ENCODE peak calls at places on chromosomes 1 and 21, in four cellular contexts. N is left lung, V is endothelial cell, M is heart left ventricle. T is an unnamed sample.

GRCh38 chr1:177011508-177011907 is 153.0 kb downstream of the ASTN1 start:
- DNase-seq in V (no peak), N (no peak), M (no peak), T (no peak)

GRCh38 chr1:47684964-47685762 is 247.3 kb downstream of the FOXD2 start:
- DNase-seq in M (no peak), V (no peak), N (no peak), T (peak)

GRCh38 chr1:209168204-209168603 is 415.3 kb upstream of the CAMK1G start:
- DNase-seq in M (no peak), V (no peak), N (no peak), T (peak)

GRCh38 chr1:228487336-228488106 is at the start of gene RNF187:
- DNase-seq in M (peak), V (peak), N (peak), T (peak)

GRCh38 chr1:32063261-32063681 is 9.5 kb upstream of the TMEM39B start:
- DNase-seq in M (no peak), V (no peak), N (no peak), T (peak)

GRCh38 chr1:227666286-227666685 is 68.8 kb downstream of the JMJD4 start:
- DNase-seq in N (no peak), M (no peak), V (no peak), T (no peak)

GRCh38 chr1:99590578-99591209 is 55.2 kb upstream of the PALMD start:
- DNase-seq in V (no peak), M (peak), N (no peak), T (peak)

GRCh38 chr1:205351984-205352713 is 4.6 kb downstream of the KLHDC8A start:
- DNase-seq in M (no peak), V (no peak), N (no peak), T (peak)

GRCh38 chr1:180881806-180882509 is 30.7 kb upstream of the KIAA1614 start:
- DNase-seq in N (no peak), V (no peak), M (no peak), T (peak)

GRCh38 chr1:75203415-75204277 is 69.5 kb downstream of the LHX8 start:
- DNase-seq in M (no peak), V (peak), N (no peak), T (peak)

GRCh38 chr1:180643693-180644092 is 11.9 kb downstream of the XPR1 start:
- DNase-seq in M (peak), V (no peak), N (no peak), T (peak)

GRCh38 chr21:33428669-33429068 is 25.5 kb downstream of the IFNGR2 start:
- DNase-seq in M (no peak), V (no peak), N (peak), T (peak)

GRCh38 chr21:45611296-45611695 is 32.2 kb upstream of the PCBP3 start:
- DNase-seq in M (no peak), V (no peak), N (no peak), T (no peak)

GRCh38 chr1:204357551-204357950 is 2.2 kb downstream of the PLEKHA6 start:
- DNase-seq in N (no peak), V (no peak), M (peak), T (peak)

GRCh38 chr21:43345746-43346409 is 81.1 kb downstream of the SIK1 start:
- DNase-seq in V (no peak), N (no peak), M (no peak), T (peak)

GRCh38 chr21:43600642-43601397 is 58.5 kb downstream of the HSF2BP start:
- DNase-seq in V (no peak), M (no peak), N (no peak), T (peak)

GRCh38 chr1:97088386-97088785 is 366.8 kb downstream of the PTBP2 start:
- DNase-seq in N (no peak), V (no peak), M (no peak), T (no peak)

GRCh38 chr21:29025328-29025713 is 853 bp downstream of the USP16 start:
- DNase-seq in N (no peak), M (no peak), V (no peak), T (no peak)

GRCh38 chr21:42674351-42674940 is 21.0 kb downstream of the PDE9A start:
- DNase-seq in N (peak), V (peak), M (peak), T (no peak)

GRCh38 chr1:2242814-2243725 is 15.0 kb downstream of the SKI start:
- DNase-seq in M (peak), N (no peak), V (no peak), T (no peak)

GRCh38 chr1:231600461-231600976 is 26.1 kb upstream of the DISC1 start:
- DNase-seq in N (no peak), M (no peak), V (no peak), T (peak)

GRCh38 chr1:207311888-207312603 is 9.4 kb upstream of the CD55 start:
- DNase-seq in M (no peak), V (no peak), N (no peak), T (no peak)

GRCh38 chr1:208040714-208041393 is 129.9 kb upstream of the CD34 start:
- DNase-seq in M (no peak), V (no peak), N (no peak), T (no peak)

GRCh38 chr1:207815913-207816312 is 64.1 kb downstream of the CD46 start:
- DNase-seq in M (no peak), V (no peak), N (no peak), T (no peak)

GRCh38 chr1:53721088-53721487 is 17.9 kb downstream of the GLIS1 start:
- DNase-seq in N (no peak), V (no peak), M (no peak), T (no peak)

GRCh38 chr1:43267818-43268425 is 1.9 kb upstream of the TMEM125 start:
- DNase-seq in M (no peak), N (peak), V (no peak), T (no peak)
- TF ChIP-seq CTCF in M (no peak), N (no peak), V (no peak), T (no peak)

DNA sequence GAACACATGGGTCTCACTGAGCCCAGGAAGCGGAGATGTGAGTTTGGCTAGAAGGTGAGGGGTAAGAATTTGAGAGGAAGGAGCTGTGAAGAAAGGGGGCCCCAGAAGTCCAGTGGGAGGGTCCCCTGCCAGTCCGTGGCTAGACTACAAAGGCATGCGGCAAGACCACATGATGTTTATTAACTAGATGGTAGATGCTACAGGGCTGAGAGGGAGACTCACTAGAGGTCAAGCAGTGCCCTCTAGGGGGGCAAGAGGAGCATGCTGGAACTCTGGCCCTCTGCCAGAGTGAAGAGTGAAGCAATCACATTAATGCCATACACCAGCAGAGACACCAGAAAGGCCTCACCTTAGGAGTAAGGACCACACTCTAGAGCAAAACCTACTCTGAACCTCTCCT is 12.2 kb downstream of the KIAA0319L start:
- DNase-seq in M (peak), V (peak), N (peak), T (peak)
- TF ChIP-seq CTCF in M (peak), V (no peak), N (peak), T (no peak)

DNA sequence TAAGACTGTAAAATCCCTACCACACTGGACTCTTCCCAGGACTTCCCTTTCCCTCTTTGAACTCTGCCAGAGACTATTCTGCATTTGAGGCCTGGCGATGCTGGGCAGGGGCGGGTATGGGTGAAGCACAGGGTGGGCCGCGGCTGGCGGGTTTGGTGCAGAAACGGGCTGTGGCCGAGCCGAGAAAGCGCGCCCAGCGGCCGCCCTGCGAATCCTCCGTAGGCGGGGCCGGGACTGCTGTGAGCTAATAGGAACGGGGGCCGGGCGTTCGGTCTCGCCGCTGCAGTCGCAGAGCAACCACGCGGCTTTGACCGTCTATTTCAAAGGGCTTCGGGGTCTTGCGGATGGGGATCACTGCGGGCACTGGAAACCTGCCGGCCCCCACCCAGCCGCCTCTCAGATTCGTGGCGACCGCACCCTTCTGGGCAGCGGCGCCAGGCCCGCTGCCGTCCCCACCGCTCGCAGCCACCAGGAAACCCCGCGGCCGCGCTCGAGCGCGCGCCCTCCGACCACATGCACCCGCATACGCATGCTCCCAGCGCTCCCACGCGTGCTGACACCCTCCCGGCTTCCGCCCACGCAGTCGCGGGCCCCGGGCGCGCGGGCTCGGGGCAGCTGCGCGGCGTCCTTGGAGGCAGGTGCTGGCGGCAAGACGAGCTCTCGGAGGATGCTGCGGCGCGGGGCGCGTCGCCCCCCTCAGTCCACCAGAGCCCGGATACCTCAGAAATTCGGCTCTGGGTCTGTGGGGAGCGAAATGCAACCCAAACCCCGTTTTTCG is 32.7 kb downstream of the DNTTIP2 start:
- DNase-seq in V (peak), M (peak), N (peak), T (peak)
- TF ChIP-seq CTCF in V (peak), M (peak), N (peak), T (peak)

DNA sequence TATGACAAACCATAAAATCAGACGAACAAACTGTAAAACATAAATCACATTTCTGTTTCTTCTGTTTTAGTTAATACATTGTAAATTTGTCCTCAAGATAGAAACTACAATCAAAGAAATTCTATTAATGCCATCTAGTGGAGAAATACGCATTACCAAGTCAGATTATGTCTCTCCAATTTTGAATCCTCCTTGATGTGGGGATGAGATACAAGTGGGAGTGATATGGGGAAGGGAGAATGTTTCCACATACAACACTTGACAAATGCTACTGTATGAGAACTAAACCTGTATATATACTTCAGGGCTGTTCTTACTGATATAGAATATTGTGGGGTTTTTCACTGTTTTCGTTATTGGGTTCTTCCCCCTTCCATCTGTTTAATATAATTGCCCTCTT is 2.6 kb downstream of the HFM1 start:
- DNase-seq in V (no peak), N (no peak), M (no peak), T (peak)
- TF ChIP-seq CTCF in V (peak), N (no peak), M (peak), T (peak)

GRCh38 chr1:115090956-115091355 is 1.7 kb upstream of the TSPAN2 start:
- DNase-seq in N (no peak), V (no peak), M (no peak), T (no peak)

GRCh38 chr1:115088871-115089442 is 346 bp downstream of the TSPAN2 start:
- DNase-seq in M (no peak), N (no peak), V (no peak), T (no peak)

GRCh38 chr1:115088115-115088794 is 1.0 kb downstream of the TSPAN2 start:
- DNase-seq in V (no peak), M (no peak), N (no peak), T (no peak)

GRCh38 chr1:115090547-115090946 is 1.2 kb upstream of the TSPAN2 start:
- DNase-seq in V (no peak), N (no peak), M (peak), T (no peak)

DNA sequence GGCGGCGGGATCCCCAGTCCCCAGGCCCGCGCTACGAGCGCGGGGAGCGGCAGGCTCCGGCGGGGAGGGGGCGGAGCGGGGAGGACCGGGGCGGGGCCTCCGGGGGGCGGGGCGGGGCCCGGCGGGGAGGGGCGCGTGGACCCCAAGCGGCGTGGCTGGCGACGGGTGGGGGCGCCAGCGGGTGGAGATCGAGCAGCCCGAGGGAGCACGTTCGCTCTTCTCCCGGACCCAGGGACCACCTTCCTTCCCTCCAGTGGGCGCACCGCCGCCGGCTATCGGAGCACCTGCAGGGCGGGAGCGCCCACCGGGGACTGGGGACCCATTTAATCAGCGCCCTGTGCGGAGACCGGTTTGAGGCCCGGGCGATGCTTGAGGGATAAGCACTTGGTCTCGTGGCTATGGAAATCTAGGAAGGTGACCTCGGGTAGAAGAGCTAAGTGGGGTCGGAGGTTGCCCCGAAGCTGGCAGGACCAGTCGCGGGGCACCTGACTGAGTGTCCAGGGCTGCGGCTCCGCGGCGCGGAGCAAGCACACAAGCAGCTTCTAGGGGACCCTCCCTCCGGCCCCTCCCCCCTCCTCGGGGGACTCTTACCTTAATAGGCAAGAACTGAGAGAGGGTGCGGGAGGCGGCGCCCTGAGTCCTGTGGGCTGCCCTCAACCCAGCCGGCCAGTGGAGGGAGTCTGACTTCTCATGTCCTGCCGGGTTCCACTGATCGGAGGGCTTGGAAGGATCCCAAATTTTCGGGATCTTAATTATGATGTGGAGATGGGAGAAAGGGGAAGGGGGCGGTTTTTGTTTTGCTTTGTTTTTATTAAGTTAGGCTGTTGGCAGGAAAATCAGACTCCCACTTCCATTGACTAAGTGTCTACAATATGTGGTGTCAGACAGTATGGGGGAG is at the start of gene TSPAN2:
- DNase-seq in M (peak), N (peak), V (peak), T (no peak)
- TF ChIP-seq CTCF in M (peak), N (peak), V (no peak), T (peak)

GRCh38 chr1:162059721-162060120 is 9.8 kb upstream of the NOS1AP start:
- DNase-seq in M (no peak), N (no peak), V (no peak), T (no peak)
- TF ChIP-seq CTCF in M (no peak), N (no peak), V (no peak), T (no peak)

GRCh38 chr1:9690440-9691107 is 39.0 kb downstream of the PIK3CD start:
- DNase-seq in V (peak), M (no peak), N (peak), T (no peak)
- TF ChIP-seq CTCF in V (no peak), M (no peak), N (no peak), T (no peak)

DNA sequence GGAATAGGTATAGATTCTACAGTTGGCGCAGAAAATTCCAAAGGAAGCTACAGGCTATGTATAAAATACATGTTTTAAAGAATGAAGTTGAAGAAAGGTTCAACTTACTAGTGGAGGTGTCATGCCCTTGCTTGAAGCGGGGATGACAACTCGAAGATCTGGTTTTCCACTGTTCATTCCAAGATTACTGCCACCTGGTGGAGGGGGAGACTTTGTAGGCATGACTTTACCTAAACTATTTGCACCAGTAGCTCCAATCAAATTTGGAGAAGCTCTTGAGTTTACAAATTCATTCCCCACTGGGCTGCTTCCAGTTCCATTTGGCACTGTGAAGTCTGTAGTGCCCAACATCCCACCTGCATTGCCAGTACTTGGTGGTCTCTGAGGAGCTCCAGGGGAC is 81.7 kb downstream of the AXDND1 start:
- DNase-seq in V (peak), N (no peak), M (no peak), T (no peak)
- TF ChIP-seq CTCF in V (peak), N (no peak), M (no peak), T (peak)

GRCh38 chr1:195804547-195804946 is 803.7 kb downstream of the KCNT2 start:
- DNase-seq in N (no peak), M (no peak), V (no peak), T (no peak)
- TF ChIP-seq CTCF in N (no peak), M (no peak), V (no peak), T (no peak)